ENCODE peak calls at places on chromosomes 4 and X, in eight cellular contexts. I is WTC11, J is C1 segment of cervical spinal cord, M is HTR-8/SVneo, Z is DMS79, X is NCI-H510A treated with DMSO at 0.1 percent for 48 hours, D is dermis blood vessel endothelial cell, O is T-helper 2 cell. B is an unnamed sample.

GRCh38 chr4:31160146-31160545 is 440.0 kb downstream of the PCDH7 start:
- DNase-seq in O (no peak), Z (no peak), D (no peak), X (no peak), M (no peak), J (no peak), I (no peak), B (no peak)

GRCh38 chr4:147586032-147586431 is 31.2 kb upstream of the TMEM184C start:
- DNase-seq in Z (no peak), X (no peak), I (no peak), O (no peak), J (no peak), M (no peak), D (no peak), B (no peak)

GRCh38 chr4:153216546-153216945 is 12.3 kb downstream of the TRIM2 start:
- DNase-seq in Z (no peak), X (no peak), D (no peak), O (no peak), J (no peak), I (no peak), M (no peak), B (no peak)

GRCh38 chr4:167897116-167897515 is 195.2 kb upstream of the ANXA10 start:
- DNase-seq in M (peak; percentile 49), O (no peak), J (no peak), D (peak; percentile 90), X (peak; percentile 44), Z (no peak), I (peak; percentile 61), B (peak; percentile 23)

GRCh38 chr4:117447925-117448324 is 362.5 kb upstream of the TRAM1L1 start:
- DNase-seq in D (no peak), I (peak; percentile 59), X (no peak), O (no peak), M (no peak), J (no peak), Z (no peak), B (peak; percentile 6)

GRCh38 chr4:151935411-151935810 is 174.6 kb upstream of the GATB start:
- DNase-seq in I (no peak), J (no peak), X (no peak), Z (no peak), D (no peak), M (no peak), O (no peak), B (no peak)

GRCh38 chr4:2942532-2943363 is 20.5 kb downstream of the NOP14 start:
- DNase-seq in D (no peak), X (no peak), J (no peak), Z (no peak), I (no peak), O (no peak), M (no peak), B (no peak)

GRCh38 chrX:78124304-78124703 is 15.1 kb downstream of the TAF9B start:
- DNase-seq in D (peak; percentile 19), Z (no peak), M (no peak), X (no peak), I (no peak), J (no peak), O (no peak), B (peak; percentile 5)

GRCh38 chr4:1210971-1211370 is 38.0 kb downstream of the CTBP1 start:
- DNase-seq in Z (no peak), X (no peak), M (no peak), J (no peak), O (no peak), D (no peak), I (no peak), B (no peak)